ENCODE peak calls at places on chromosome 18, in nine cellular contexts. One of them, this sample, is unnamed.
A peak's percentile ranks its signal among the peaks of the same experiment; 100 is the strongest.

GRCh38 chr18:61589724-61590065 is 256.5 kb downstream of the CDH20 start:
- DNase-seq in upper lobe of left lung: no peak
- DNase-seq in stomach: no peak
- DNase-seq in A549: peak; percentile 17
- DNase-seq in mucosa of descending colon: no peak
- DNase-seq in Jurkat, Clone E6-1: no peak
- DNase-seq in fibroblast of pulmonary artery: peak; percentile 90
- DNase-seq in GM23248: peak; percentile 56
- DNase-seq in fibroblast of mammary gland: peak; percentile 79
- DNase-seq in this sample: no peak

GRCh38 chr18:73690222-73690621 is 457.4 kb downstream of the FBXO15 start:
- DNase-seq in upper lobe of left lung: no peak
- DNase-seq in GM23248: peak; percentile 10
- DNase-seq in mucosa of descending colon: no peak
- DNase-seq in stomach: no peak
- DNase-seq in Jurkat, Clone E6-1: no peak
- DNase-seq in A549: no peak
- DNase-seq in fibroblast of pulmonary artery: no peak
- DNase-seq in fibroblast of mammary gland: no peak
- DNase-seq in this sample: no peak

GRCh38 chr18:31044926-31045325 is 2.4 kb upstream of the DSC3 start:
- DNase-seq in mucosa of descending colon: no peak
- DNase-seq in Jurkat, Clone E6-1: no peak
- DNase-seq in upper lobe of left lung: no peak
- DNase-seq in stomach: no peak
- DNase-seq in A549: no peak
- DNase-seq in fibroblast of pulmonary artery: peak; percentile 66
- DNase-seq in fibroblast of mammary gland: no peak
- DNase-seq in GM23248: no peak
- DNase-seq in this sample: no peak

GRCh38 chr18:80176334-80177080 is 67.4 kb downstream of the ADNP2 start:
- DNase-seq in fibroblast of mammary gland: peak; percentile 48
- DNase-seq in upper lobe of left lung: no peak
- DNase-seq in Jurkat, Clone E6-1: no peak
- DNase-seq in stomach: no peak
- DNase-seq in GM23248: peak; percentile 54
- DNase-seq in A549: no peak
- DNase-seq in fibroblast of pulmonary artery: no peak
- DNase-seq in mucosa of descending colon: no peak
- DNase-seq in this sample: no peak

GRCh38 chr18:63342206-63342605 is 22.6 kb upstream of the BCL2 start:
- DNase-seq in fibroblast of mammary gland: peak; percentile 45
- DNase-seq in stomach: no peak
- DNase-seq in A549: peak; percentile 36
- DNase-seq in mucosa of descending colon: no peak
- DNase-seq in GM23248: peak; percentile 37
- DNase-seq in Jurkat, Clone E6-1: no peak
- DNase-seq in fibroblast of pulmonary artery: peak; percentile 56
- DNase-seq in upper lobe of left lung: no peak
- DNase-seq in this sample: peak; percentile 61

GRCh38 chr18:56028514-56028913 is 440.5 kb upstream of the TCF4 start:
- DNase-seq in fibroblast of pulmonary artery: peak; percentile 3
- DNase-seq in GM23248: peak; percentile 67
- DNase-seq in A549: peak; percentile 24
- DNase-seq in stomach: no peak
- DNase-seq in upper lobe of left lung: no peak
- DNase-seq in Jurkat, Clone E6-1: no peak
- DNase-seq in fibroblast of mammary gland: peak; percentile 63
- DNase-seq in mucosa of descending colon: no peak
- DNase-seq in this sample: no peak

GRCh38 chr18:46148810-46149209 is 44.6 kb downstream of the HAUS1 start:
- DNase-seq in upper lobe of left lung: no peak
- DNase-seq in stomach: peak; percentile 60
- DNase-seq in fibroblast of mammary gland: peak; percentile 64
- DNase-seq in fibroblast of pulmonary artery: peak; percentile 70
- DNase-seq in Jurkat, Clone E6-1: peak; percentile 47
- DNase-seq in mucosa of descending colon: no peak
- DNase-seq in A549: peak; percentile 66
- DNase-seq in GM23248: peak; percentile 71
- DNase-seq in this sample: peak; percentile 54

GRCh38 chr18:79365701-79366100 is 30.0 kb upstream of the NFATC1 start:
- DNase-seq in GM23248: peak; percentile 24
- DNase-seq in Jurkat, Clone E6-1: no peak
- DNase-seq in upper lobe of left lung: no peak
- DNase-seq in fibroblast of mammary gland: peak; percentile 45
- DNase-seq in mucosa of descending colon: no peak
- DNase-seq in A549: no peak
- DNase-seq in stomach: no peak
- DNase-seq in fibroblast of pulmonary artery: no peak
- DNase-seq in this sample: no peak

GRCh38 chr18:9506046-9506792 is 30.9 kb downstream of the RALBP1 start:
- DNase-seq in A549: no peak
- DNase-seq in stomach: peak; percentile 56
- DNase-seq in mucosa of descending colon: no peak
- DNase-seq in GM23248: peak; percentile 21
- DNase-seq in Jurkat, Clone E6-1: no peak
- DNase-seq in fibroblast of mammary gland: no peak
- DNase-seq in fibroblast of pulmonary artery: peak; percentile 19
- DNase-seq in upper lobe of left lung: no peak
- DNase-seq in this sample: peak; percentile 31

GRCh38 chr18:38081516-38081915 is 515.9 kb upstream of the CELF4 start:
- DNase-seq in fibroblast of pulmonary artery: no peak
- DNase-seq in mucosa of descending colon: no peak
- DNase-seq in A549: no peak
- DNase-seq in fibroblast of mammary gland: no peak
- DNase-seq in Jurkat, Clone E6-1: no peak
- DNase-seq in upper lobe of left lung: no peak
- DNase-seq in stomach: no peak
- DNase-seq in GM23248: no peak
- DNase-seq in this sample: no peak

GRCh38 chr18:54357082-54357659 is 487 bp downstream of the STARD6 start:
- DNase-seq in stomach: no peak
- DNase-seq in Jurkat, Clone E6-1: peak; percentile 18
- DNase-seq in upper lobe of left lung: no peak
- DNase-seq in fibroblast of mammary gland: no peak
- DNase-seq in fibroblast of pulmonary artery: no peak
- DNase-seq in A549: no peak
- DNase-seq in mucosa of descending colon: no peak
- DNase-seq in GM23248: no peak
- DNase-seq in this sample: no peak

GRCh38 chr18:54357660-54358494 is at the start of the genes C18orf54 and STARD6:
- DNase-seq in mucosa of descending colon: peak; percentile 92
- DNase-seq in A549: peak; percentile 90
- DNase-seq in fibroblast of mammary gland: peak; percentile 88
- DNase-seq in Jurkat, Clone E6-1: peak; percentile 89
- DNase-seq in GM23248: peak; percentile 95
- DNase-seq in stomach: peak; percentile 84
- DNase-seq in fibroblast of pulmonary artery: peak; percentile 91
- DNase-seq in upper lobe of left lung: peak; percentile 96
- DNase-seq in this sample: peak; percentile 96

GRCh38 chr18:54360406-54360805 is 2.7 kb downstream of the C18orf54 start:
- DNase-seq in stomach: no peak
- DNase-seq in GM23248: peak; percentile 6
- DNase-seq in Jurkat, Clone E6-1: no peak
- DNase-seq in fibroblast of mammary gland: no peak
- DNase-seq in fibroblast of pulmonary artery: peak; percentile 16
- DNase-seq in upper lobe of left lung: no peak
- DNase-seq in mucosa of descending colon: no peak
- DNase-seq in A549: no peak
- DNase-seq in this sample: no peak

GRCh38 chr18:54358495-54358793 is 738 bp downstream of the C18orf54 start:
- DNase-seq in mucosa of descending colon: no peak
- DNase-seq in stomach: no peak
- DNase-seq in upper lobe of left lung: no peak
- DNase-seq in fibroblast of mammary gland: peak; percentile 24
- DNase-seq in GM23248: peak; percentile 49
- DNase-seq in fibroblast of pulmonary artery: peak; percentile 24
- DNase-seq in A549: no peak
- DNase-seq in Jurkat, Clone E6-1: no peak
- DNase-seq in this sample: no peak

GRCh38 chr18:54359233-54359632 is 1.5 kb downstream of the C18orf54 start:
- DNase-seq in mucosa of descending colon: no peak
- DNase-seq in upper lobe of left lung: no peak
- DNase-seq in A549: no peak
- DNase-seq in GM23248: peak; percentile 5
- DNase-seq in stomach: no peak
- DNase-seq in fibroblast of mammary gland: peak; percentile 10
- DNase-seq in fibroblast of pulmonary artery: peak; percentile 22
- DNase-seq in Jurkat, Clone E6-1: no peak
- DNase-seq in this sample: no peak
- H3K4me3 ChIP-seq in mucosa of descending colon: no peak overlapping the region
- H3K4me3 ChIP-seq in upper lobe of left lung: peak overlapping the region; percentile 89
- H3K4me3 ChIP-seq in A549: peak overlapping the region; percentile 78
- H3K4me3 ChIP-seq in GM23248: peak overlapping the region; percentile 92
- H3K4me3 ChIP-seq in stomach: peak overlapping the region; percentile 77
- H3K4me3 ChIP-seq in fibroblast of mammary gland: peak overlapping the region; percentile 82
- H3K4me3 ChIP-seq in fibroblast of pulmonary artery: peak overlapping the region; percentile 78
- H3K4me3 ChIP-seq in Jurkat, Clone E6-1: no peak overlapping the region
- H3K4me3 ChIP-seq in this sample: peak overlapping the region; percentile 82

DNA sequence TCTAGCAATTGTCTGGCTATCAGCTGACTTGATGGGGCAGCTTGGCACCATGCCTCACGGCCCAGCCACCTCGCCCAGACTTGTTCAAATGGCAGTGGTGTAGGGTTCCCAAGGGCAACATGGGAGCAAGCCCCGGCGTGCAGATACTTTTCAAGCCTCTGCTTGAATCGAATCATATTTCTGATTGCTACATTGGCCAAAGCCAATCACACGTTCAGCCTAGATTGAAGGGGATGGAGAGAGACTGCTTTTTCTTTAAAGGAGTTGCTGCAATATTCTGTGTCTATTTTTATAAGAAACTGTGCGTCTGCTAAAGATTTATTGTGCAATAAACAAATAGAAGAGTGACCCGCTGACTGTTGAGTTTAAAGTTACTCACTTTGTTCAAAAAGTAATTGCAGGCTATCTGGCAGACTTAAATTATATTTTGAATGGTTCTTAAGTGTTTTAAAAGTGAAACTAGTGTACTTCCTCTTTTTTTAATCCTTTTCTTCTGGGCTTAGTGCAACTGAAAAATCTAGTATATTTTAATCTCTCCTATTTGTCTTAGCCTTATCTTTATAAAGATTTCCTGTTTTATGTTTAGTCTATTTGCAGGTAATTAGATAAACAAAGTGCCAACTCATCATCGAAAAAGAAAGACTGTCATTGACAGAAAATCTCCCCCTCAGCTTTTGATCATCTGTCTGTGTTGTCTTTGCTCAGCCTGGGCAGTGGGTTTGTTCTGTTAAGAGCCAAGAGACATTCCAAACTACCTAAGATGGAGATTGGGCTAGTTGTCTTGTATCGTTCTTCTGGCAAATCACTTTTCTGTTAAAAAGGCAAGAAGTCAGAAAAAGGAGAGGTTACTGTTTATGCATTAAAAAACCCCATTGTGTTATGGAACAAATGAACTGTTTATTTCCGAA is 156.1 kb downstream of the TPGS2 start:
- DNase-seq in mucosa of descending colon: peak; percentile 54
- DNase-seq in A549: peak; percentile 31
- DNase-seq in stomach: no peak
- DNase-seq in Jurkat, Clone E6-1: no peak
- DNase-seq in fibroblast of pulmonary artery: peak; percentile 72
- DNase-seq in fibroblast of mammary gland: peak; percentile 79
- DNase-seq in GM23248: peak; percentile 73
- DNase-seq in upper lobe of left lung: peak; percentile 48
- DNase-seq in this sample: peak; percentile 17
- H3K4me3 ChIP-seq in mucosa of descending colon: no peak overlapping the region
- H3K4me3 ChIP-seq in A549: peak overlapping the region; percentile 9
- H3K4me3 ChIP-seq in stomach: no peak overlapping the region
- H3K4me3 ChIP-seq in Jurkat, Clone E6-1: no peak overlapping the region
- H3K4me3 ChIP-seq in fibroblast of pulmonary artery: peak overlapping the region; percentile 36
- H3K4me3 ChIP-seq in fibroblast of mammary gland: peak overlapping the region; percentile 35
- H3K4me3 ChIP-seq in GM23248: peak overlapping the region; percentile 67
- H3K4me3 ChIP-seq in upper lobe of left lung: peak overlapping the region; percentile 10
- H3K4me3 ChIP-seq in this sample: no peak overlapping the region

GRCh38 chr18:4453712-4454547 is 1.2 kb downstream of the DLGAP1 start:
- DNase-seq in stomach: no peak
- DNase-seq in A549: no peak
- DNase-seq in fibroblast of mammary gland: no peak
- DNase-seq in mucosa of descending colon: peak; percentile 37
- DNase-seq in GM23248: no peak
- DNase-seq in fibroblast of pulmonary artery: no peak
- DNase-seq in Jurkat, Clone E6-1: no peak
- DNase-seq in upper lobe of left lung: peak; percentile 85
- DNase-seq in this sample: no peak

GRCh38 chr18:4454548-4455112 is 477 bp downstream of the DLGAP1 start:
- DNase-seq in GM23248: no peak
- DNase-seq in fibroblast of mammary gland: no peak
- DNase-seq in A549: no peak
- DNase-seq in fibroblast of pulmonary artery: no peak
- DNase-seq in Jurkat, Clone E6-1: no peak
- DNase-seq in stomach: no peak
- DNase-seq in mucosa of descending colon: no peak
- DNase-seq in upper lobe of left lung: no peak
- DNase-seq in this sample: no peak

GRCh38 chr18:4450065-4450676 is 4.9 kb downstream of the DLGAP1 start:
- DNase-seq in mucosa of descending colon: no peak
- DNase-seq in GM23248: no peak
- DNase-seq in upper lobe of left lung: no peak
- DNase-seq in Jurkat, Clone E6-1: peak; percentile 7
- DNase-seq in stomach: no peak
- DNase-seq in fibroblast of mammary gland: no peak
- DNase-seq in fibroblast of pulmonary artery: no peak
- DNase-seq in A549: no peak
- DNase-seq in this sample: peak; percentile 30

DNA sequence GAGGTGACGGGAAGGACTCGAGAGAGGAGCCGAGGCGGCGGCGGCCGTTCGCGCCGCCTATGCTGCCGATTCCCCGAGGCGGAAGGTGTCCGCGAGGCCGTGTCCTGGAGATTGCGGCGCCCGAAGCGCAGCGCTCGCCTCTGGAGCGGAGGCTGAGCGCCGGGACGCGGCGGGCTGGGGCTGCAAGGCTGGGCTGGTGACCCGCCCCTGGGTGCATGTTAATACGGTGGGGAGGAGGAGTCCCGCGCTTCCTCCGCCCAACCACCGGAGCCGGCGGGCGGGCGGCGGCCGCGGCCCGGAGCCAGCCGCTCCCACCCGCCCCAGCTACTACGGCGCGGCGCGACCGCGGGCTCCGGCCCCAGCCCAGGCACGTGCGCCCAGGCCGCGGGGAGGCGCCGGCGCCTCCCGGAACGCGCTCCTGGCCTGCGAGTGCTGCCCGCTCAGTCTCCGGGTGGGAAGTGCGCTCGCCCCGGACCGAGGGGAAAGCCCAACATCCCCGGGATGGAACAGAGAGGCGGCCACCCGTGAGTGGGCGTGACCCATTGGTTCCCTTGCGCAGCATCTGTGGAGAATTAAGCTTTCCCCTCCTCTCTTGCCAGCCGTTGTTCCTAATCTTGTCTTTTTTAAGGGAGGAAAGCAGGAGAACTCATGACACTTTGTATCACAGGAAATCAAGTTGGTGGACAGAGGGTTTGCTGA is at the start of gene DLGAP1:
- DNase-seq in fibroblast of pulmonary artery: peak; percentile 7
- DNase-seq in upper lobe of left lung: peak; percentile 91
- DNase-seq in A549: no peak
- DNase-seq in GM23248: peak; percentile 19
- DNase-seq in stomach: peak; percentile 32
- DNase-seq in Jurkat, Clone E6-1: no peak
- DNase-seq in mucosa of descending colon: peak; percentile 58
- DNase-seq in fibroblast of mammary gland: peak; percentile 1
- DNase-seq in this sample: peak; percentile 44
- H3K4me3 ChIP-seq in fibroblast of pulmonary artery: no peak within 1 kb of the TSS
- H3K4me3 ChIP-seq in upper lobe of left lung: peak within 1 kb of the TSS; percentile 52
- H3K4me3 ChIP-seq in A549: no peak within 1 kb of the TSS
- H3K4me3 ChIP-seq in GM23248: no peak within 1 kb of the TSS
- H3K4me3 ChIP-seq in stomach: peak within 1 kb of the TSS; percentile 36
- H3K4me3 ChIP-seq in Jurkat, Clone E6-1: no peak within 1 kb of the TSS
- H3K4me3 ChIP-seq in mucosa of descending colon: no peak within 1 kb of the TSS
- H3K4me3 ChIP-seq in fibroblast of mammary gland: no peak within 1 kb of the TSS
- H3K4me3 ChIP-seq in this sample: peak within 1 kb of the TSS; percentile 45

GRCh38 chr18:13318644-13319501 is 100.3 kb downstream of the LDLRAD4 start:
- DNase-seq in fibroblast of pulmonary artery: no peak
- DNase-seq in fibroblast of mammary gland: no peak
- DNase-seq in mucosa of descending colon: no peak
- DNase-seq in upper lobe of left lung: peak; percentile 54
- DNase-seq in stomach: no peak
- DNase-seq in Jurkat, Clone E6-1: no peak
- DNase-seq in A549: no peak
- DNase-seq in GM23248: no peak
- DNase-seq in this sample: no peak
- H3K4me3 ChIP-seq in fibroblast of pulmonary artery: no peak overlapping the region
- H3K4me3 ChIP-seq in fibroblast of mammary gland: no peak overlapping the region
- H3K4me3 ChIP-seq in mucosa of descending colon: no peak overlapping the region
- H3K4me3 ChIP-seq in upper lobe of left lung: no peak overlapping the region
- H3K4me3 ChIP-seq in stomach: no peak overlapping the region
- H3K4me3 ChIP-seq in Jurkat, Clone E6-1: no peak overlapping the region
- H3K4me3 ChIP-seq in A549: no peak overlapping the region
- H3K4me3 ChIP-seq in GM23248: no peak overlapping the region
- H3K4me3 ChIP-seq in this sample: no peak overlapping the region